ENCODE peak calls at places on chromosome 14, in nine cellular contexts. Z is fibroblast of mammary gland; Q is coronary artery; G is NCI-H1105; I is NCI-H146; B is NAMALWA; H is GM04503; D is A549; K is central memory CD4-positive, alpha-beta T cell. Y is an unnamed sample.

GRCh38 chr14:65872536-65872935 is 460.0 kb downstream of the FUT8 start:
- DNase-seq in D (no peak), I (no peak), Z (no peak), H (no peak), Q (no peak), G (no peak), B (no peak), K (no peak), Y (peak)

GRCh38 chr14:72616811-72617210 is 277.1 kb downstream of the DPF3 start:
- DNase-seq in D (no peak), Q (peak), H (no peak), G (no peak), Z (no peak), I (no peak), K (no peak), B (no peak), Y (no peak)

GRCh38 chr14:22243971-22244581 is 344.9 kb downstream of the DAD1 start:
- DNase-seq in G (no peak), K (no peak), H (no peak), Q (no peak), B (no peak), Z (no peak), D (no peak), I (no peak), Y (no peak)

GRCh38 chr14:64879635-64880381 is at the start of gene SPTB:
- DNase-seq in D (peak), I (peak), B (peak), Z (no peak), H (no peak), K (peak), G (peak), Q (no peak), Y (no peak)

GRCh38 chr14:72810201-72810600 is 83.7 kb downstream of the DPF3 start:
- DNase-seq in Z (no peak), Q (no peak), I (no peak), K (peak), H (no peak), D (no peak), G (no peak), B (no peak), Y (no peak)

GRCh38 chr14:77194706-77195105 is 13.1 kb downstream of the TMEM63C start:
- DNase-seq in G (no peak), H (no peak), K (no peak), I (no peak), Z (no peak), B (no peak), Q (no peak), D (no peak), Y (no peak)

GRCh38 chr14:35807131-35807961 is 1.7 kb downstream of the RALGAPA1 start:
- DNase-seq in H (no peak), D (no peak), B (no peak), G (no peak), Z (no peak), K (no peak), Q (no peak), I (no peak), Y (no peak)

GRCh38 chr14:104687601-104688504 is 1.6 kb upstream of the INF2 start:
- DNase-seq in K (no peak), I (peak), H (no peak), Q (no peak), D (peak), B (no peak), Z (peak), G (peak), Y (no peak)